ENCODE peak calls at places on chromosomes 12 and 14, in eight cellular contexts. O is suprapubic skin, F is stomach, C is tibial nerve, H is A549, D is K562, U is sigmoid colon, Y is HepG2. Q is an unnamed sample.
A peak's percentile ranks its signal among the peaks of the same experiment; 100 is the strongest.

GRCh38 chr14:99067927-99068326 is 204.1 kb downstream of the BCL11B start:
- DNase-seq in U (no peak), Y (no peak), C (no peak), D (no peak), F (no peak), H (no peak), O (no peak), Q (no peak)

GRCh38 chr12:12823308-12823707 is 10.2 kb downstream of the DDX47 start:
- DNase-seq in F (no peak), D (no peak), O (no peak), U (no peak), H (peak; percentile 70), C (no peak), Y (no peak), Q (no peak)

GRCh38 chr12:71415336-71416231 is 24.0 kb upstream of the LGR5 start:
- DNase-seq in O (no peak), C (no peak), F (no peak), Y (peak; percentile 60), H (peak; percentile 66), D (peak; percentile 58), U (no peak), Q (peak; percentile 11)

GRCh38 chr14:96121660-96122395 is 82.7 kb downstream of the C14orf132 start:
- DNase-seq in D (no peak), O (no peak), Y (no peak), U (no peak), C (no peak), F (no peak), H (no peak), Q (no peak)

GRCh38 chr12:68759852-68760251 is 13.9 kb downstream of the SLC35E3 start:
- DNase-seq in C (no peak), O (no peak), U (no peak), H (no peak), Y (no peak), F (no peak), D (no peak), Q (no peak)

GRCh38 chr12:59078027-59078426 is 157.7 kb upstream of the LRIG3 start:
- DNase-seq in U (no peak), Y (no peak), F (no peak), H (no peak), D (no peak), O (no peak), C (no peak), Q (no peak)

GRCh38 chr12:22173154-22173553 is 127.1 kb downstream of the CMAS start:
- DNase-seq in O (no peak), Y (no peak), D (no peak), C (no peak), H (no peak), F (no peak), U (no peak), Q (no peak)

GRCh38 chr14:72880164-72880563 is 13.7 kb downstream of the DPF3 start:
- DNase-seq in F (no peak), D (no peak), U (no peak), H (no peak), Y (no peak), C (no peak), O (no peak), Q (no peak)

GRCh38 chr14:71142375-71143038 is 235.2 kb downstream of the PCNX1 start:
- DNase-seq in H (no peak), D (no peak), O (peak; percentile 4), U (no peak), Y (no peak), C (no peak), F (no peak), Q (no peak)

GRCh38 chr12:106506691-106507090 is 76.1 kb upstream of the RFX4 start:
- DNase-seq in C (no peak), Y (no peak), F (no peak), D (no peak), U (no peak), H (no peak), O (no peak), Q (no peak)

GRCh38 chr14:75714993-75715392 is 53.9 kb downstream of the TTLL5 start:
- DNase-seq in F (no peak), Y (no peak), O (no peak), H (no peak), D (no peak), U (no peak), C (no peak), Q (no peak)

GRCh38 chr12:96878704-96879103 is 28.4 kb upstream of the NEDD1 start:
- DNase-seq in C (no peak), U (no peak), Y (no peak), F (no peak), D (no peak), H (no peak), O (no peak), Q (no peak)
- TF ChIP-seq POLR2A in C (no peak), U (no peak), Y (no peak), F (no peak), D (no peak), H (no peak), O (no peak), Q (no peak)

GRCh38 chr14:55843718-55844403 is 263.9 kb downstream of the KTN1 start:
- DNase-seq in C (no peak), D (no peak), F (no peak), O (no peak), U (no peak), H (no peak), Y (no peak), Q (no peak)
- TF ChIP-seq CTCF in C (peak; percentile 20), D (no peak), F (no peak), O (no peak), U (no peak), H (peak; percentile 52), Y (no peak), Q (peak; percentile 24)

GRCh38 chr12:99767809-99768208 is 120.3 kb downstream of the GARIN6 start:
- DNase-seq in F (no peak), H (peak; percentile 46), O (no peak), C (no peak), D (no peak), Y (no peak), U (no peak), Q (no peak)
- TF ChIP-seq EP300 in F (no peak), H (no peak), O (no peak), C (no peak), D (no peak), Y (no peak), U (no peak), Q (no peak)

DNA sequence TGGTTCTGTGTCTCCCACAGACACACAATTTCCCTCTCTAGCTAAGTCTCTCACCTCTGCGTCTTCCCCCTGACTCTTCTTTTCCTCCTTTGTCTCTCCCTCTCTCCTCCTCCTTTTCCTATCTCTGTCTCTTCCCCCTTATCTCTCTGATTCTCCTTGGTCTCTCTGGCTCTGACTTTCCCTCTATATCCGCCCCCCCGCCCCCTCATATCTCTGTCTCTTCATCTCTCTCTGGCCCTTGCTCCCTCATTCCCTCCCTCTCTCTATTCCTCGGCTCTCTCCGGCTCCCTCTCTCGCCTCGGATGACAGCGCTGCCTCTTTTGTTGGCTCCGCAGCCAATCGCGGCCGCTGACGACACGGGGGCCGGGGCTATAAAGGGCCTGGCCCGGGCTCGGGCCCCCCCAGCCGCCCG is at the start of gene GDF11:
- DNase-seq in D (peak; percentile 92), H (peak; percentile 64), O (no peak), F (peak; percentile 75), C (peak; percentile 62), Y (peak; percentile 39), U (peak; percentile 94), Q (peak; percentile 81)
- TF ChIP-seq POLR2A in D (peak; percentile 72), H (no peak), O (no peak), F (no peak), C (peak; percentile 43), Y (no peak), U (no peak), Q (peak; percentile 56)

DNA sequence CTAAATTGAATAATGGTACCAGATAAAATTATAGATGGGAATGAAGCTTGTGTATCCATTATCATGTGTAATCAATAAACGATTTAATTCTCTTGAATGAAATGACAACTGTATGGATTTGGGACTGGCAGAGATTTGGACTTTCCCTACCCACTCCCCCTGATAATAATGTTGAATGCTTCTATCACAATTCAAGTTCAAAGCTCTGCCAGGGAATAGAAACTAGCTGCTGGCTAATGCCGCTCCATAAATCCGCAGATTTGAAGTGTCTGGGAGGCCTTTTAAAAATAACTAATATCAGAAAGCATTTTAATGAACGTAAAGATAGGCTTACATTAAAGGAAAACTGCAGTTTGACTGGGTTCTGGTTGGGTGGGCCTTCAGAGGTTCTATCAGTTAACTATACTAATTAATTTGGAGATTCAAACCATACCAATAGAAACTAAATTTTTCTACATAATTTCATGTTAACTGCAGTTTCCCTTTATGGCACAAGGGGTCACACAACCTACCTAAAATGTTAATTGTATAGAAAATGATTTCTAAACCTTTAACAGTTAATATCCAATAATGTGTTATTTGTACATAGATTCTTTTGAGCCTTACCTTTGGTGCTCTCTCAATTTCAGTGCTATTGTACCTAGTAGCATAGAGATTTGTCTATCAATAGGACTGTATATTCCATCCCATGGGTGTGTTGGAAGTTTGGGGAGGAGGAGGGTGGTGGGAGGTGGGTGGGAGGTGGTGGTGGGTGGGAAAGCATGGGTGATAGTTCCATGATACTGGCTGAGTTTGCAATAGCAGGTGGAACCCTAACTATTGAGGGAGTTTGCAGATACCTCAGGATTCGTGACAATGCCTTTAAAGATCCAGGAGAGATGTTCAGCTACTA is 4.9 kb downstream of the HNRNPA1 start:
- DNase-seq in Y (no peak), F (no peak), H (no peak), O (no peak), U (no peak), C (no peak), D (no peak), Q (no peak)
- TF ChIP-seq CTCF in Y (no peak), F (no peak), H (peak; percentile 27), O (no peak), U (peak; percentile 14), C (no peak), D (no peak), Q (peak; percentile 8)

GRCh38 chr12:52575256-52575655 is 1.6 kb upstream of the KRT74 start:
- DNase-seq in C (no peak), O (no peak), U (peak; percentile 24), Y (no peak), H (no peak), F (no peak), D (no peak), Q (no peak)
- TF ChIP-seq EP300 in C (no peak), O (no peak), U (no peak), Y (no peak), H (no peak), F (no peak), D (no peak), Q (no peak)